ENCODE peak calls at places on chromosomes 5 and 9, in six cellular contexts. P is prostate gland, H is upper lobe of left lung, O is stomach, K is GM12878, A is GM23338. U is an unnamed sample.

GRCh38 chr9:119278138-119278537 is 91.1 kb downstream of the BRINP1 start:
- DNase-seq in P (no peak), H (no peak), O (no peak), K (no peak), A (no peak), U (no peak)

GRCh38 chr9:91164724-91165520 is 196.8 kb downstream of the AUH start:
- DNase-seq in P (no peak), H (peak), O (peak), K (no peak), A (no peak), U (peak)

GRCh38 chr9:69379250-69379982 is 54.4 kb downstream of the ENTREP1 start:
- DNase-seq in P (no peak), H (no peak), O (no peak), K (no peak), A (no peak), U (no peak)

GRCh38 chr9:85741112-85741874 is 461 bp downstream of the AGTPBP1 start:
- DNase-seq in P (peak), H (peak), O (peak), K (no peak), A (peak), U (peak)

GRCh38 chr5:151892393-151892792 is 32.3 kb downstream of the GLRA1 start:
- DNase-seq in P (no peak), H (no peak), O (no peak), K (no peak), A (no peak), U (no peak)

GRCh38 chr5:68449380-68449779 is 233.8 kb downstream of the PIK3R1 start:
- DNase-seq in P (no peak), H (no peak), O (no peak), K (no peak), A (no peak), U (peak)

GRCh38 chr5:170333161-170333909 is 35.8 kb upstream of the LCP2 start:
- DNase-seq in P (no peak), H (peak), O (peak), K (peak), A (peak), U (peak)

GRCh38 chr5:92868442-92868841 is 712.6 kb downstream of the NR2F1-AS1 start:
- DNase-seq in P (no peak), H (no peak), O (no peak), K (no peak), A (no peak), U (no peak)

GRCh38 chr5:108196276-108196675 is 185.6 kb downstream of the FBXL17 start:
- DNase-seq in P (no peak), H (no peak), O (no peak), K (no peak), A (no peak), U (no peak)

DNA sequence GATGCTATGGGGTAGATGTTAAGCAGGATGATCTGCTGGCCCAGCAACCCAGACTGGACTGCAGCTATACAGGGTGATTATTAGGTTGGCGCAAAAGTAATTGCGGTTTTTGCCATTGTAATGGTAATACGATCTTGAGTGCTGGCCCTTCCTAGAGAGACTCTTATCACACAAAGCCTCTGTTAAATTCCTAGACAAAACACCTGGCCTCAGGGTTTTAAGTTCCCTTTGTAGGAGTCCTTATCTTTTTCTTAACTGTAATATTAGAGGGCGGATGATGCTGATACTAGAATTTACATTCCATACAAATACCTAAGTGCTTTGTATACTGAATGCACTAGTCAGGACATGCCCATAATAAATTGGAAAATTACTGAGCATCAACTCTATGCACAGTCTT is 222.2 kb downstream of the NDUFS4 start:
- DNase-seq in P (no peak), H (no peak), O (no peak), K (no peak), A (no peak), U (no peak)
- H3K4me3 ChIP-seq in P (no peak), H (no peak), O (no peak), K (no peak), A (no peak), U (no peak)

GRCh38 chr9:80885894-80886293 is 803.5 kb downstream of the TLE1 start:
- DNase-seq in P (no peak), H (no peak), O (no peak), K (no peak), A (peak), U (no peak)

GRCh38 chr9:80878556-80878955 is 810.8 kb downstream of the TLE1 start:
- DNase-seq in P (no peak), H (no peak), O (no peak), K (no peak), A (no peak), U (no peak)

GRCh38 chr9:80881350-80881749 is 808.0 kb downstream of the TLE1 start:
- DNase-seq in P (no peak), H (no peak), O (no peak), K (no peak), A (peak), U (no peak)

GRCh38 chr9:80884180-80884579 is 805.2 kb downstream of the TLE1 start:
- DNase-seq in P (no peak), H (no peak), O (no peak), K (no peak), A (no peak), U (no peak)

GRCh38 chr9:80881946-80882345 is 807.4 kb downstream of the TLE1 start:
- DNase-seq in P (no peak), H (no peak), O (no peak), K (no peak), A (peak), U (no peak)
- TF ChIP-seq POLR2AphosphoS5 in P (no peak), H (no peak), O (no peak), K (no peak), A (no peak), U (no peak)

GRCh38 chr9:132333556-132333955 is 21.2 kb downstream of the SETX start:
- DNase-seq in P (no peak), H (no peak), O (no peak), K (no peak), A (no peak), U (no peak)
- TF ChIP-seq CTCF in P (no peak), H (no peak), O (no peak), K (no peak), A (no peak), U (no peak)

GRCh38 chr5:85397451-85397850 is 1012.8 kb upstream of the EDIL3 start:
- DNase-seq in P (no peak), H (no peak), O (no peak), K (no peak), A (no peak), U (no peak)

GRCh38 chr5:85395526-85395925 is 1010.8 kb upstream of the EDIL3 start:
- DNase-seq in P (no peak), H (no peak), O (no peak), K (no peak), A (no peak), U (no peak)
- H3K4me3 ChIP-seq in P (no peak), H (no peak), O (no peak), K (no peak), A (no peak), U (no peak)

GRCh38 chr5:177433658-177434217 is 7.3 kb downstream of the GRK6 start:
- DNase-seq in P (no peak), H (no peak), O (no peak), K (no peak), A (no peak), U (no peak)
- TF ChIP-seq POLR2AphosphoS5 in P (no peak), H (no peak), O (no peak), K (no peak), A (no peak), U (no peak)

DNA sequence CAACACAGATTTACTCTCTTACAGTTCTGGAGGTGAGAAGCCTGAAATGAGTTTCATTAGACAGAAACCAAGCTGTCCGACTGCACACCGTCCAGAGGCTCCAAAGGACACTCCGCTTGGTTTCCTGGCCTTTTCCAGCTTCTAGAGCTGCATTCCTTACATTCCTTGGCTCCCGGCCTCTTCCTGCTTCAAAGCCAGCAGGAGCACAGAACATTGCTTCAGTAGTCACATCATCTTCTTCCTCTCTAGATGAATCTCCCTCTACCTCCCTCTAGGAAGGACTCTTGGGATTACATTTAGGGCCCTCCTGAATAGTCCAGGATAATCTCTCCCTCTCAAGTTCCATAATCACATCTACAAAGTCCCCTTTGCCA is 213.3 kb downstream of the CDK5RAP2 start:
- DNase-seq in P (no peak), H (peak), O (no peak), K (no peak), A (peak), U (no peak)
- TF ChIP-seq CTCF in P (no peak), H (no peak), O (no peak), K (no peak), A (peak), U (no peak)

DNA sequence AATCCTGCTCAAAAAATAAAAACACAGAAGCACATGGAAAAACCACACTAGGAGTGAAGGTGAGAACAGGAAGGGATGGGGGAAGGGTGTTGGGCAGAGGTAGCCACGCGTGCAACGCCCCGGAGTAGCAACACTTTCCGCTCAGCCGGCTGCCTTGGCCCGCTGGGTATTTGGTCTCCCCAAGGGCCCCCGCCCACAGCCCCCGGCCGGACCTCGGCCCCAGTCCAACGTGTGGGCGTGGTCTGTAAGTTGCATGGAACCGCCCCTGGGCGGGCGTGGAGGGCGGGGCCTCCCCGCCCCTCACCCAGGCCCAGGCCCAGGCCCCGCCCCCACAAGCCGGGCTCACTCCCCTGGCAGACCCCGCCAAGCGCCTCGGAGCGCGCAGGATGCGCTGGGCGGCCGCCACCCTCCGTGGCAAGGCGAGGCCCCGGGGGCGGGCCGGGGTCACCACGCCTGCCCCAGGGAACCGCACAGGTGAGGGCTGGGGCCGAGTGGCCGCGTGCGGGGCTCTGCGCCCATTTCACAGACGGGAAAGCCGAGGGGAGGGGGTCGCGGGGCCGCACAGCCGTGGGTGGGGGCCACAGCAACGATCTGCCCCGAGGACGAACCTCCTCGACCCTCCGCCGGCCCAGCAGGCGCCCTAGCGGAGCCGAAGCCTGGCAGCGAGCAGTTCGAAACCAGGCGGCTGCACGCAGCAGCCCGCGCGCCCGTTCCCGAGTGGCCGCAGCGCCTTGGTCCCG is at the start of gene SUSD3:
- DNase-seq in P (peak), H (peak), O (peak), K (peak), A (peak), U (peak)
- H3K4me3 ChIP-seq in P (peak), H (peak), O (peak), K (peak), A (peak), U (peak)

DNA sequence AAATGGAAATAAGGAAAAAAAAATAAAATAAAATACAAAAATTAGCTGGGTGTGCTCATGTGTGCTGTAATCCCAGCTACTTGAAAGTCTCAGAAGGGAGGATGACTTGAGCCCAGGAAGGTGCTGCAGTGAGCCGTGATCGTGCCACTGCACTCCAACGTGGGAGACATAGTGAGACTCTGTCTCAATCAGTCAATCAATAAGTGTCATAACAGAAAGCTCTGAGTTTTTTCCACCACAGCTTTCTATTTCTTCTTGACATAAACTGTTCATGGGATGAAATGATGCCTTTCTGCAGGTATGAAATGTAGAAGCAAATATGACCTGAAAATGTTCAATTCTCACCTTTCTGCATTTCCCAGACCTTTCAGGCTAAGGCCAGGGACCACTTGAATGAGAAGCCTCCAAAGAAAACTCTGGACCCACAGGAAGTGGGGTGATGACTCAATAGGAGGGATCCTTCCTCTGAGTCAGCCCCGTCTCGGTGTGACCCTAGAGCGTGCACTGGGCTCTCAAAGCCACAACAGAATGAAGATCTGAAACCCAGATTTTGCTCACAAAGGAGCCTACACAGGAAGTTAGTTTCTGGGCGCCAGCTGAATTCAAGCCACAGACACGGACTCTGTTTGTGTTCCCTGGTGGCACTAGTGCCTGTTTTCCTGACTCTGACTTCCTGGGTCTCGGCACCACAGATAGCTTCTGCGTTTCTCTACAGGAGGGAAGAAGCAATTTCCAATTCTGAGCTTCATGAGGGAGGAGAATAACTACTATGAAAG is 62.0 kb downstream of the ANKH start:
- DNase-seq in P (no peak), H (peak), O (peak), K (peak), A (no peak), U (peak)
- TF ChIP-seq POLR2AphosphoS5 in P (no peak), H (peak), O (no peak), K (peak), A (no peak), U (no peak)